ENCODE peak calls at places on chromosomes 13 and 19, in seven cellular contexts. F, R, I, Y, G, C and H are unnamed samples. For H3K27me3, the result is how much of the 10 kb centered on the place peaks cover.

GRCh38 chr13:112959701-112960542 is 9.1 kb upstream of the MCF2L start:
- DNase-seq in F (no peak), G (no peak), R (no peak), C (no peak), Y (no peak), I (no peak), H (no peak)

GRCh38 chr19:18422530-18423191 is 3.5 kb downstream of the SSBP4 start:
- DNase-seq in I (no peak), F (no peak), C (no peak), R (no peak), G (no peak), Y (no peak), H (no peak)

GRCh38 chr13:23107665-23108064 is 73.1 kb upstream of the SGCG start:
- DNase-seq in F (no peak), C (no peak), R (no peak), G (no peak), Y (no peak), I (no peak), H (no peak)

GRCh38 chr19:11942843-11943108 is 17.9 kb downstream of the ZNF700 start:
- DNase-seq in C (no peak), Y (no peak), F (no peak), R (no peak), G (peak), I (no peak), H (no peak)

GRCh38 chr19:31253816-31254551 is 95.3 kb downstream of the TSHZ3 start:
- DNase-seq in R (no peak), C (peak), G (peak), Y (no peak), I (peak), F (no peak), H (no peak)

GRCh38 chr19:10142701-10143375 is 23.1 kb upstream of the EIF3G start:
- DNase-seq in F (no peak), I (no peak), R (no peak), Y (no peak), G (no peak), C (no peak), H (no peak)

GRCh38 chr19:36103842-36104552 is 6.9 kb upstream of the OVOL3 start:
- DNase-seq in R (no peak), C (no peak), F (no peak), I (peak), G (no peak), Y (no peak), H (no peak)

GRCh38 chr19:33900817-33901216 is 104.1 kb downstream of the KCTD15 start:
- DNase-seq in R (no peak), C (no peak), Y (no peak), I (no peak), F (no peak), G (no peak), H (no peak)

GRCh38 chr13:75486146-75486545 is 4.2 kb upstream of the TBC1D4 start:
- DNase-seq in Y (no peak), I (no peak), F (peak), G (peak), R (no peak), C (no peak), H (no peak)

GRCh38 chr19:15115080-15115479 is 7.9 kb downstream of the SYDE1 start:
- DNase-seq in I (peak), F (no peak), C (no peak), Y (no peak), G (no peak), R (no peak), H (no peak)

GRCh38 chr13:61531383-61532065 is 115.9 kb upstream of the PCDH20 start:
- DNase-seq in F (no peak), R (no peak), G (no peak), I (no peak), Y (no peak), C (peak), H (no peak)

GRCh38 chr19:3723110-3723488 is 14.9 kb downstream of the TJP3 start:
- DNase-seq in G (no peak), Y (no peak), I (no peak), R (no peak), F (no peak), C (no peak), H (no peak)

GRCh38 chr13:27349458-27349857 is 75.0 kb upstream of the GTF3A start:
- DNase-seq in Y (peak), R (no peak), I (peak), G (no peak), F (no peak), C (no peak), H (no peak)

GRCh38 chr13:45615501-45616101 is at the start of gene ERICH6B:
- DNase-seq in C (no peak), R (peak), Y (peak), I (peak), F (peak), G (peak), H (peak)

GRCh38 chr19:387777-388176 is 21.2 kb downstream of the C2CD4C start:
- DNase-seq in I (no peak), Y (no peak), G (no peak), F (no peak), C (no peak), R (no peak), H (no peak)
- H2BK5ac ChIP-seq in I (no peak), Y (no peak), G (no peak), F (no peak), C (no peak), R (no peak), H (no peak)

GRCh38 chr19:8690753-8691539 is 7.6 kb downstream of the ACTL9 start:
- DNase-seq in Y (no peak), I (no peak), C (no peak), R (no peak), G (no peak), F (no peak), H (no peak)
- H3K27me3 ChIP-seq in Y (under half), I (under half), C (under half), R (under half), G (under half), F (under half), H (under half)

DNA sequence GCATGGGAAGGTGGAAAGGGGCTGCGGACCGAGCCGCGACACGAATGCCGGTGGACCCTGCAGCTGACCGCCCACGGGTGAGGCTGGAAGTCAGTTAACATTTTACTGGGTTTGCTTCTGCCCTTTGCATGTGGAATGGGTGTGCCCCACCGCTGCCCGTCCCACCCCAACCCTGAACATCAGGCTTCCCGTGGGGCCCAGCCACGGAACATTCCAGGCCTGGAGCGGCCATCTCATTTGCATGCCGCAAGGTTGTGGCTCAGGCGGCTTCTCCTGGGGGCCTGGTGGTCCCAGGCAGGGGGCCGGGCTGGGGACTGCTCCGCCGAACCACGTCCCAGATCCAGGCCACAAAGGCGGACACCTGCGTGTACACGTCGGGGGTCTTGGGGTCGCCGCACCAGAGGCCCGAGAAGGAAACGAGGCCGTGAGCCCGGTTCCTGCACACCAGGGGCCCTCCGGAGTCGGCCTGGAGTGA is 9.3 kb downstream of the FSTL3 start:
- DNase-seq in R (no peak), C (no peak), Y (no peak), G (no peak), F (no peak), I (no peak), H (no peak)
- H2BK5ac ChIP-seq in R (no peak), C (no peak), Y (no peak), G (no peak), F (no peak), I (no peak), H (no peak)

DNA sequence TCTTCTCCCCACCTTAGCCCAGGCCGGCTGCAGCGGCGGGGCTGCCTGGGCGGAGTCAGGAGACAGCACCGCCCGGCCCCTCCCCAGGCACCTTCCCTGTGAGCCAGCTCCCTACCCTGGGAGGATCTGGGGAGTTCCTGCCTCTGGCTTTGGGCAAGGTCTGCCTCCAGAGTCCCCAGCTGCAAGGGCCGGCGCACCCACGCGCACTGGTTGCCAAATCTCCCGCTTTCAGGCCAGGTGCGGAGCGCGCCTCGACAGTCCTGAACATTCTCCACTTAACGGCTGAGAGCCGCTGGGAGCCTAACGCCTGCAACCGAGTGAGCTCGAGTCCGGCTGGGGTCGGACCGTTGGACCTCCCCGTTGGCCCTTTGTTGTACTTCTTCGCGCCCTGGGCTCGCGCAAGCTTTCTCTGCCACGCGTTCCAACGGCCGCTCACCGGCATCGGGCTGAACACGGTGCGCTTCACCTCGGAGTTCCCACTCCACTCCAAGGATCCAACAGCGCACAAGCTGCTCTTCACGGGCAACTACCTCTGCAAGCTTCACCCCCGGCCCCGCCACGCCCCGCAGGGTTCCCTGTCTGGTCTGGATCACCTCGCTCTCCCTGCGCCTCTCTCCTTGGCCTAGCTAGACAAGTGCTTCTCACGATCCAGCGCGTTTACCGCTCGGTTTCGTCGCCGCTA is 21.7 kb upstream of the ZNF30 start:
- DNase-seq in F (peak), C (no peak), R (no peak), Y (no peak), G (peak), I (no peak), H (peak)
- H3K27me3 ChIP-seq in F (under half), C (under half), R (under half), Y (under half), G (under half), I (under half), H (under half)

DNA sequence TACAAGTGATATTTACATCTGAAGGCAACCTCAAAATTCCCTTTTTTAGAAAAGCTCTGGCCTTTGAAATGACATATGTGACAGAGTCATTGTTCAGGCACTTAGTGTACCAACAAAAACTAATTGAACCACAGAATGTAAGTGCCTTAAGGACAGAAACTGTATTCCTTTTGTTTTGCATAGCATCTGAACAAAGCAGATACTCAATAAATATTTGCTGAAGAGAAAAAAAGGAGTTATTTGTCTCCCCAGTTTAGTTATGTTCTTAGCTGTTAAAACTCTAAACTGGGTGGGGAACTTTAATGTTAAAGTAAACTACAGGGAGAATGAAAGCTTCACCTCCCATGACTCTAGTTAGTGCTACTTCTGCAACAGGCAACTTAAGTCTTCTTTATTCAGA is 56.8 kb upstream of the KLF5 start:
- DNase-seq in I (no peak), F (no peak), Y (no peak), G (no peak), R (no peak), C (no peak), H (no peak)
- H2BK5ac ChIP-seq in I (no peak), F (no peak), Y (no peak), G (no peak), R (no peak), C (no peak), H (no peak)